ENCODE peak calls at places on chromosomes 12 and 14, in six cellular contexts. One of them, this sample, is unnamed.

GRCh38 chr12:90233168-90234100 is 524.8 kb upstream of the ATP2B1 start:
- DNase-seq in CD8-positive, alpha-beta T cell: no peak
- DNase-seq in WERI-Rb-1: no peak
- DNase-seq in heart right ventricle: no peak
- DNase-seq in H1: no peak
- DNase-seq in CD4-positive, CD25-positive, alpha-beta regulatory T cell: no peak
- DNase-seq in this sample: no peak

GRCh38 chr12:8127138-8127537 is 3.7 kb downstream of the CLEC4A start:
- DNase-seq in CD8-positive, alpha-beta T cell: peak; percentile 20
- DNase-seq in WERI-Rb-1: no peak
- DNase-seq in heart right ventricle: no peak
- DNase-seq in H1: no peak
- DNase-seq in CD4-positive, CD25-positive, alpha-beta regulatory T cell: peak; percentile 33
- DNase-seq in this sample: no peak

GRCh38 chr12:101759396-101760047 is 20.3 kb upstream of the SYCP3 start:
- DNase-seq in CD8-positive, alpha-beta T cell: no peak
- DNase-seq in WERI-Rb-1: no peak
- DNase-seq in heart right ventricle: no peak
- DNase-seq in H1: no peak
- DNase-seq in CD4-positive, CD25-positive, alpha-beta regulatory T cell: peak; percentile 36
- DNase-seq in this sample: no peak

GRCh38 chr12:120118710-120119097 is 2.2 kb upstream of the RAB35 start:
- DNase-seq in CD8-positive, alpha-beta T cell: no peak
- DNase-seq in WERI-Rb-1: no peak
- DNase-seq in heart right ventricle: no peak
- DNase-seq in H1: no peak
- DNase-seq in CD4-positive, CD25-positive, alpha-beta regulatory T cell: no peak
- DNase-seq in this sample: no peak

GRCh38 chr12:67798763-67799162 is 150.2 kb downstream of the DYRK2 start:
- DNase-seq in CD8-positive, alpha-beta T cell: no peak
- DNase-seq in WERI-Rb-1: no peak
- DNase-seq in heart right ventricle: no peak
- DNase-seq in H1: no peak
- DNase-seq in CD4-positive, CD25-positive, alpha-beta regulatory T cell: no peak
- DNase-seq in this sample: no peak

GRCh38 chr14:84453541-84453940 is 1076.4 kb upstream of the FLRT2 start:
- DNase-seq in CD8-positive, alpha-beta T cell: no peak
- DNase-seq in WERI-Rb-1: no peak
- DNase-seq in heart right ventricle: no peak
- DNase-seq in H1: no peak
- DNase-seq in CD4-positive, CD25-positive, alpha-beta regulatory T cell: no peak
- DNase-seq in this sample: no peak

GRCh38 chr12:67456281-67456918 is 187.2 kb downstream of the CAND1 start:
- DNase-seq in CD8-positive, alpha-beta T cell: no peak
- DNase-seq in WERI-Rb-1: peak; percentile 56
- DNase-seq in heart right ventricle: peak; percentile 41
- DNase-seq in H1: no peak
- DNase-seq in CD4-positive, CD25-positive, alpha-beta regulatory T cell: no peak
- DNase-seq in this sample: no peak

GRCh38 chr14:58572092-58572853 is 65.5 kb upstream of the DACT1 start:
- DNase-seq in CD8-positive, alpha-beta T cell: peak; percentile 32
- DNase-seq in WERI-Rb-1: no peak
- DNase-seq in heart right ventricle: no peak
- DNase-seq in H1: no peak
- DNase-seq in CD4-positive, CD25-positive, alpha-beta regulatory T cell: peak; percentile 13
- DNase-seq in this sample: no peak

GRCh38 chr14:73887704-73888459 is 1.2 kb downstream of the ZNF410 start:
- DNase-seq in CD8-positive, alpha-beta T cell: no peak
- DNase-seq in WERI-Rb-1: no peak
- DNase-seq in heart right ventricle: no peak
- DNase-seq in H1: no peak
- DNase-seq in CD4-positive, CD25-positive, alpha-beta regulatory T cell: peak; percentile 14
- DNase-seq in this sample: no peak

GRCh38 chr14:56056031-56056430 is 62.2 kb upstream of the PELI2 start:
- DNase-seq in CD8-positive, alpha-beta T cell: no peak
- DNase-seq in WERI-Rb-1: no peak
- DNase-seq in heart right ventricle: no peak
- DNase-seq in H1: no peak
- DNase-seq in CD4-positive, CD25-positive, alpha-beta regulatory T cell: no peak
- DNase-seq in this sample: no peak

GRCh38 chr12:18483723-18484325 is 222.5 kb downstream of the PIK3C2G start:
- DNase-seq in CD8-positive, alpha-beta T cell: no peak
- DNase-seq in WERI-Rb-1: no peak
- DNase-seq in heart right ventricle: no peak
- DNase-seq in H1: no peak
- DNase-seq in CD4-positive, CD25-positive, alpha-beta regulatory T cell: no peak
- DNase-seq in this sample: peak; percentile 27

GRCh38 chr14:32256606-32257005 is 53.5 kb upstream of the RNU6-8 start:
- DNase-seq in CD8-positive, alpha-beta T cell: no peak
- DNase-seq in WERI-Rb-1: no peak
- DNase-seq in heart right ventricle: no peak
- DNase-seq in H1: no peak
- DNase-seq in CD4-positive, CD25-positive, alpha-beta regulatory T cell: no peak
- DNase-seq in this sample: no peak

GRCh38 chr12:32535260-32535999 is 136.1 kb downstream of the FGD4 start:
- DNase-seq in CD8-positive, alpha-beta T cell: no peak
- DNase-seq in WERI-Rb-1: no peak
- DNase-seq in heart right ventricle: peak; percentile 88
- DNase-seq in H1: no peak
- DNase-seq in CD4-positive, CD25-positive, alpha-beta regulatory T cell: no peak
- DNase-seq in this sample: peak; percentile 79

GRCh38 chr12:57498143-57498524 is 10.3 kb downstream of the MARS1 start:
- DNase-seq in CD8-positive, alpha-beta T cell: no peak
- DNase-seq in WERI-Rb-1: no peak
- DNase-seq in heart right ventricle: no peak
- DNase-seq in H1: no peak
- DNase-seq in CD4-positive, CD25-positive, alpha-beta regulatory T cell: no peak
- DNase-seq in this sample: no peak

GRCh38 chr12:93591137-93591868 is 18.8 kb downstream of the SOCS2 start:
- DNase-seq in CD8-positive, alpha-beta T cell: peak; percentile 30
- DNase-seq in WERI-Rb-1: no peak
- DNase-seq in heart right ventricle: peak; percentile 86
- DNase-seq in H1: no peak
- DNase-seq in CD4-positive, CD25-positive, alpha-beta regulatory T cell: peak; percentile 75
- DNase-seq in this sample: peak; percentile 33

GRCh38 chr12:76101739-76102385 is 17.4 kb upstream of the NAP1L1 start:
- DNase-seq in CD8-positive, alpha-beta T cell: no peak
- DNase-seq in WERI-Rb-1: no peak
- DNase-seq in heart right ventricle: no peak
- DNase-seq in H1: no peak
- DNase-seq in CD4-positive, CD25-positive, alpha-beta regulatory T cell: no peak
- DNase-seq in this sample: no peak

GRCh38 chr14:59997496-59997895 is 77.6 kb downstream of the LRRC9 start:
- DNase-seq in CD8-positive, alpha-beta T cell: no peak
- DNase-seq in WERI-Rb-1: no peak
- DNase-seq in heart right ventricle: no peak
- DNase-seq in H1: no peak
- DNase-seq in CD4-positive, CD25-positive, alpha-beta regulatory T cell: no peak
- DNase-seq in this sample: no peak

GRCh38 chr14:72710212-72710611 is 183.7 kb downstream of the DPF3 start:
- DNase-seq in CD8-positive, alpha-beta T cell: no peak
- DNase-seq in WERI-Rb-1: no peak
- DNase-seq in heart right ventricle: no peak
- DNase-seq in H1: no peak
- DNase-seq in CD4-positive, CD25-positive, alpha-beta regulatory T cell: no peak
- DNase-seq in this sample: no peak

GRCh38 chr14:67964391-67964812 is 144.8 kb downstream of the RAD51B start:
- DNase-seq in CD8-positive, alpha-beta T cell: no peak
- DNase-seq in WERI-Rb-1: no peak
- DNase-seq in heart right ventricle: no peak
- DNase-seq in H1: no peak
- DNase-seq in CD4-positive, CD25-positive, alpha-beta regulatory T cell: no peak
- DNase-seq in this sample: no peak

GRCh38 chr14:23544511-23545447 is 6.8 kb downstream of the ZFHX2 start:
- DNase-seq in CD8-positive, alpha-beta T cell: no peak
- DNase-seq in WERI-Rb-1: no peak
- DNase-seq in heart right ventricle: peak; percentile 66
- DNase-seq in H1: no peak
- DNase-seq in CD4-positive, CD25-positive, alpha-beta regulatory T cell: no peak
- DNase-seq in this sample: no peak

GRCh38 chr12:125081427-125081826 is 16.2 kb downstream of the AACS start:
- DNase-seq in CD8-positive, alpha-beta T cell: no peak
- DNase-seq in WERI-Rb-1: peak; percentile 19
- DNase-seq in heart right ventricle: no peak
- DNase-seq in H1: no peak
- DNase-seq in CD4-positive, CD25-positive, alpha-beta regulatory T cell: no peak
- DNase-seq in this sample: no peak

GRCh38 chr14:102222009-102222575 is 82.4 kb downstream of the WDR20 start:
- DNase-seq in CD8-positive, alpha-beta T cell: no peak
- DNase-seq in WERI-Rb-1: no peak
- DNase-seq in heart right ventricle: no peak
- DNase-seq in H1: no peak
- DNase-seq in CD4-positive, CD25-positive, alpha-beta regulatory T cell: no peak
- DNase-seq in this sample: no peak

GRCh38 chr12:62732861-62733427 is 202.0 kb downstream of the PPM1H start:
- DNase-seq in CD8-positive, alpha-beta T cell: no peak
- DNase-seq in WERI-Rb-1: no peak
- DNase-seq in heart right ventricle: no peak
- DNase-seq in H1: no peak
- DNase-seq in CD4-positive, CD25-positive, alpha-beta regulatory T cell: no peak
- DNase-seq in this sample: no peak

GRCh38 chr14:100534528-100535286 is 52.5 kb downstream of the BEGAIN start:
- DNase-seq in CD8-positive, alpha-beta T cell: no peak
- DNase-seq in WERI-Rb-1: peak; percentile 5
- DNase-seq in heart right ventricle: peak; percentile 1
- DNase-seq in H1: no peak
- DNase-seq in CD4-positive, CD25-positive, alpha-beta regulatory T cell: no peak
- DNase-seq in this sample: no peak

GRCh38 chr12:55073043-55074022 is 52.9 kb upstream of the OR9K2 start:
- DNase-seq in CD8-positive, alpha-beta T cell: peak; percentile 75
- DNase-seq in WERI-Rb-1: peak; percentile 75
- DNase-seq in heart right ventricle: peak; percentile 75
- DNase-seq in H1: no peak
- DNase-seq in CD4-positive, CD25-positive, alpha-beta regulatory T cell: peak; percentile 83
- DNase-seq in this sample: peak; percentile 33

GRCh38 chr12:69512820-69513219 is 42.6 kb downstream of the FRS2 start:
- DNase-seq in CD8-positive, alpha-beta T cell: no peak
- DNase-seq in WERI-Rb-1: no peak
- DNase-seq in heart right ventricle: no peak
- DNase-seq in H1: no peak
- DNase-seq in CD4-positive, CD25-positive, alpha-beta regulatory T cell: no peak
- DNase-seq in this sample: no peak

GRCh38 chr12:26164118-26164517 is 31.3 kb upstream of the SSPN start:
- DNase-seq in CD8-positive, alpha-beta T cell: no peak
- DNase-seq in WERI-Rb-1: no peak
- DNase-seq in heart right ventricle: no peak
- DNase-seq in H1: no peak
- DNase-seq in CD4-positive, CD25-positive, alpha-beta regulatory T cell: no peak
- DNase-seq in this sample: no peak

DNA sequence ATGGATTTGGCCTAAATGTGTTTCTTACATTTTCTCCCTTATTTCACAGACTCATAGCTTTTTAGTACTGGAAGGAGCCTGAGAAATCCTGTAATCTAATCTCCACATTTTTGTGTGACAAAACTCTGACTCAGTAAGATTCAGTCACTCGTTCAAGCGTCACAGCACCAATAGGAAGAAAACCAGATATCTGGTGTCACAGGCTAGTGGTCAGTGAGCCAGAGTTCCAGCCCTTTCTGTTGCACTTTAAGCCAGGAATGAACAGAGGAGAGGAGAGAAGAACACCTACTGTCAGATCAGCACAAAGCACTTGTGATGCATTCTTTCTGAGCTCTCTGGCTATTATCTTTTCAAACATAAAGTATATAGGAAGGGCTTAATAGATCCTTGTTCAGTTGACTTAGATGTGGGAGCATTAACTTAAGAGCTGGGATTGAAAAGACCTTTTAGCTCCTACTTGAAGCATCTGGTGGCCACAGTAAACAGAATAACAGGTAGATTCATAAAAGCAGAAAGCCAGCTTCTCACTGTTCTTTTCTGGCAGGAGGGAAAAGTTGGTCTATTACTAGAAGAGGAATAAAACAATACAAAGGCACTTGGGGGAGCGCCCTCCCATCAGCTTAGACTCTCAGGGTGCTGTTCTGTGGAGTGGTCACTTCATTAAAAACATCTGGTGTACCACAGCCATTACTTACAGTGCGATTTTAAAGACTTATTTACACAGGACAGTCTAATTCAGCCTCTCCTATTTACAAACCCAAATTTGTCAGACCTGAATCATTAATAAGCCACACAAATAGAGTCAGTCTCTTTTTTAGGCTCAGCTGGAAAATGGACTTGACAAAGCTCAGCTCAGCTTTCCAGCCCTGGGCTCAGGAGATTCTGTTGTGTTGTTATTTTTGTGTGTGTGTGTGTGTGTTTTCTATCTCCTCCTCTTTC is 12.2 kb upstream of the NID2 start:
- DNase-seq in CD8-positive, alpha-beta T cell: no peak
- DNase-seq in WERI-Rb-1: no peak
- DNase-seq in heart right ventricle: no peak
- DNase-seq in H1: no peak
- DNase-seq in CD4-positive, CD25-positive, alpha-beta regulatory T cell: no peak
- DNase-seq in this sample: no peak
- H3K27ac ChIP-seq in CD8-positive, alpha-beta T cell: no peak overlapping the region
- H3K27ac ChIP-seq in WERI-Rb-1: no peak overlapping the region
- H3K27ac ChIP-seq in heart right ventricle: no peak overlapping the region
- H3K27ac ChIP-seq in H1: no peak overlapping the region
- H3K27ac ChIP-seq in CD4-positive, CD25-positive, alpha-beta regulatory T cell: no peak overlapping the region
- H3K27ac ChIP-seq in this sample: no peak overlapping the region

DNA sequence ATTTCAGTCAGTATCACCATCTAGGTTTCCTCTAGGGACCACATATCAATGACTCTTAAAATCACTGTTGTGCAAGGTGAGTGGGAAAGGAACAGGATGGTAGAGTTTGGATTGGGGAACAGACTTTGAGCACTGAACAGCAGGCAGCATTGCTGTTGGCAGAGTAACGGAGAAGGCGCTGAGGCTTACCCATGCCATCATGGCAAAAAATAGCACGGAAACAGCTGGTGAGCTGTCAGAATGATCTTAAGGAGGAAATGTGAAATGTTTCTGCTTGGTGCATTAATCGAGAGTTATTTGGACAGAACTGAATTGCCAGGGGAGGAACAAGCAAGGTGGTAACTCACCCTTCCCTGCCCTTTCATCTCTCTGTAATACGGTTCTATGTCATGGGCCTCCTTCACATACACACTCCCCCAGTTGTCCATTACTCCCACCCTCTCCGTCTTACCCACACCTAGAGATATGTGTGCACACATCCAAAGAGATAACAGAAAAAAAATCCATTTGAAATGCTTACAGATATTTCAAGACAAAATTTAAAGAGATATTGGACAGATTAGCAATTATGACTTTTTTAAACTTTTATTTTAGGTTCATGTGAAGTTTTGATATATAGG is 572.5 kb downstream of the DIO2 start:
- DNase-seq in CD8-positive, alpha-beta T cell: no peak
- DNase-seq in WERI-Rb-1: no peak
- DNase-seq in heart right ventricle: no peak
- DNase-seq in H1: no peak
- DNase-seq in CD4-positive, CD25-positive, alpha-beta regulatory T cell: no peak
- DNase-seq in this sample: no peak
- H3K27ac ChIP-seq in CD8-positive, alpha-beta T cell: no peak overlapping the region
- H3K27ac ChIP-seq in WERI-Rb-1: no peak overlapping the region
- H3K27ac ChIP-seq in heart right ventricle: no peak overlapping the region
- H3K27ac ChIP-seq in H1: no peak overlapping the region
- H3K27ac ChIP-seq in CD4-positive, CD25-positive, alpha-beta regulatory T cell: no peak overlapping the region
- H3K27ac ChIP-seq in this sample: no peak overlapping the region

GRCh38 chr12:91273542-91273941 is 90.9 kb upstream of the DCN start:
- DNase-seq in CD8-positive, alpha-beta T cell: no peak
- DNase-seq in WERI-Rb-1: no peak
- DNase-seq in heart right ventricle: no peak
- DNase-seq in H1: no peak
- DNase-seq in CD4-positive, CD25-positive, alpha-beta regulatory T cell: no peak
- DNase-seq in this sample: no peak
- H3K27ac ChIP-seq in CD8-positive, alpha-beta T cell: no peak overlapping the region
- H3K27ac ChIP-seq in WERI-Rb-1: no peak overlapping the region
- H3K27ac ChIP-seq in heart right ventricle: peak overlapping the region; percentile 63
- H3K27ac ChIP-seq in H1: peak overlapping the region; percentile 24
- H3K27ac ChIP-seq in CD4-positive, CD25-positive, alpha-beta regulatory T cell: no peak overlapping the region
- H3K27ac ChIP-seq in this sample: peak overlapping the region; percentile 24

GRCh38 chr12:113186033-113186365 is 478 bp downstream of the RITA1 start:
- DNase-seq in CD8-positive, alpha-beta T cell: no peak
- DNase-seq in WERI-Rb-1: no peak
- DNase-seq in heart right ventricle: no peak
- DNase-seq in H1: no peak
- DNase-seq in CD4-positive, CD25-positive, alpha-beta regulatory T cell: peak; percentile 45
- DNase-seq in this sample: no peak
- H3K27ac ChIP-seq in CD8-positive, alpha-beta T cell: peak overlapping the region; percentile 98
- H3K27ac ChIP-seq in WERI-Rb-1: peak overlapping the region; percentile 93
- H3K27ac ChIP-seq in heart right ventricle: peak overlapping the region; percentile 95
- H3K27ac ChIP-seq in H1: peak overlapping the region; percentile 84
- H3K27ac ChIP-seq in CD4-positive, CD25-positive, alpha-beta regulatory T cell: peak overlapping the region; percentile 95
- H3K27ac ChIP-seq in this sample: peak overlapping the region; percentile 99